ENCODE peak calls at places on chromosomes 11 and 22, in five cellular contexts. R, P, S, C and K are unnamed samples.

GRCh38 chr11:132106336-132106982 is 736.0 kb downstream of the NTM start:
- DNase-seq in R (no peak), P (no peak), S (no peak), C (peak), K (no peak)

GRCh38 chr11:34476853-34477252 is 36.7 kb downstream of the ELF5 start:
- DNase-seq in R (no peak), P (peak), S (no peak), C (peak), K (no peak)

GRCh38 chr11:96001037-96001436 is 77.1 kb upstream of the MTMR2 start:
- DNase-seq in R (no peak), P (no peak), S (peak), C (no peak), K (peak)

GRCh38 chr11:120632579-120632978 is 121.0 kb downstream of the GRIK4 start:
- DNase-seq in R (no peak), P (no peak), S (no peak), C (no peak), K (no peak)

GRCh38 chr22:31628969-31629723 is 32.9 kb downstream of the PISD start:
- DNase-seq in R (no peak), P (no peak), S (no peak), C (no peak), K (no peak)

GRCh38 chr11:76048763-76049162 is 157.5 kb downstream of the WNT11 start:
- DNase-seq in R (no peak), P (no peak), S (no peak), C (no peak), K (no peak)

GRCh38 chr11:46247664-46248063 is 29.8 kb upstream of the CREB3L1 start:
- DNase-seq in R (no peak), P (peak), S (no peak), C (peak), K (no peak)

GRCh38 chr22:48960576-48960975 is 867.1 kb downstream of the BRD1 start:
- DNase-seq in R (no peak), P (no peak), S (no peak), C (no peak), K (peak)

GRCh38 chr11:102495161-102496042 is 35.1 kb downstream of the MMP7 start:
- DNase-seq in R (peak), P (peak), S (no peak), C (peak), K (no peak)

GRCh38 chr11:68213135-68213515 is at the start of gene KMT5B:
- DNase-seq in R (no peak), P (peak), S (no peak), C (peak), K (no peak)